ENCODE peak calls at places on chromosome 1, in four cellular contexts. Z, R, D and N are unnamed samples.

GRCh38 chr1:172266528-172267174 is 153.8 kb upstream of the C1orf105 start:
- DNase-seq in Z (peak; percentile 79), R (peak; percentile 36), D (no peak), N (no peak)

GRCh38 chr1:205449750-205450443 is 5.9 kb downstream of the BLACAT1 start:
- DNase-seq in Z (peak; percentile 97), R (peak; percentile 98), D (no peak), N (peak; percentile 95)

GRCh38 chr1:204326891-204327290 is 32.8 kb downstream of the PLEKHA6 start:
- DNase-seq in Z (no peak), R (no peak), D (no peak), N (no peak)

GRCh38 chr1:237619553-237619952 is 271.2 kb downstream of the ZP4 start:
- DNase-seq in Z (no peak), R (no peak), D (no peak), N (no peak)

GRCh38 chr1:223628233-223628632 is 37.3 kb downstream of the CAPN8 start:
- DNase-seq in Z (peak; percentile 37), R (no peak), D (no peak), N (no peak)

GRCh38 chr1:110634455-110635281 is 28.5 kb upstream of the KCNA2 start:
- DNase-seq in Z (peak; percentile 49), R (peak; percentile 87), D (no peak), N (peak; percentile 48)

GRCh38 chr1:110390692-110391232 is at the start of gene SLC16A4:
- DNase-seq in Z (no peak), R (peak; percentile 80), D (peak; percentile 57), N (no peak)

GRCh38 chr1:155184835-155185782 is 11.5 kb downstream of the TRIM46 start:
- DNase-seq in Z (no peak), R (no peak), D (no peak), N (peak; percentile 56)

GRCh38 chr1:241985787-241986186 is 13.1 kb downstream of the MAP1LC3C start:
- DNase-seq in Z (peak; percentile 79), R (peak; percentile 40), D (peak; percentile 31), N (no peak)

GRCh38 chr1:54239041-54239410 is 39.1 kb downstream of the MRPL37 start:
- DNase-seq in Z (no peak), R (no peak), D (no peak), N (no peak)

GRCh38 chr1:90558754-90559378 is 158.2 kb downstream of the BARHL2 start:
- DNase-seq in Z (no peak), R (no peak), D (no peak), N (peak; percentile 51)

GRCh38 chr1:36324322-36324802 is 917 bp upstream of the EVA1B start:
- DNase-seq in Z (no peak), R (no peak), D (no peak), N (no peak)

GRCh38 chr1:24459551-24460266 is 42.9 kb upstream of the RCAN3 start:
- DNase-seq in Z (no peak), R (no peak), D (no peak), N (no peak)

GRCh38 chr1:154689063-154689462 is 81.1 kb upstream of the ADAR start:
- DNase-seq in Z (no peak), R (no peak), D (no peak), N (no peak)

GRCh38 chr1:228005511-228006033 is 1.2 kb upstream of the WNT3A start:
- DNase-seq in Z (peak; percentile 21), R (no peak), D (no peak), N (no peak)

GRCh38 chr1:228006793-228007053 is at the start of gene WNT3A:
- DNase-seq in Z (no peak), R (no peak), D (no peak), N (no peak)

GRCh38 chr1:228007054-228007800 is 429 bp downstream of the WNT3A start:
- DNase-seq in Z (no peak), R (peak; percentile 20), D (no peak), N (no peak)

GRCh38 chr1:228004887-228005462 is 1.8 kb upstream of the WNT3A start:
- DNase-seq in Z (no peak), R (no peak), D (no peak), N (no peak)

GRCh38 chr1:228006034-228006792 is 585 bp upstream of the WNT3A start:
- DNase-seq in Z (no peak), R (no peak), D (no peak), N (no peak)
- TF ChIP-seq EZH2 in Z (peak; percentile 46), R (peak; percentile 42), D (peak; percentile 70), N (no peak)

GRCh38 chr1:88684482-88685238 is 587 bp downstream of the PKN2 start:
- DNase-seq in Z (peak; percentile 59), R (peak; percentile 62), D (peak; percentile 78), N (peak; percentile 72)
- TF ChIP-seq CTCF in Z (peak; percentile 27), R (no peak), D (no peak), N (no peak)

GRCh38 chr1:213179784-213180183 is 128.7 kb downstream of the RPS6KC1 start:
- DNase-seq in Z (peak; percentile 29), R (no peak), D (no peak), N (no peak)

GRCh38 chr1:213183036-213183672 is 132.1 kb downstream of the RPS6KC1 start:
- DNase-seq in Z (no peak), R (no peak), D (no peak), N (no peak)

GRCh38 chr1:213186168-213186567 is 135.1 kb downstream of the RPS6KC1 start:
- DNase-seq in Z (no peak), R (no peak), D (no peak), N (no peak)

GRCh38 chr1:213176341-213176740 is 125.3 kb downstream of the RPS6KC1 start:
- DNase-seq in Z (no peak), R (no peak), D (peak; percentile 12), N (no peak)

GRCh38 chr1:213180833-213181232 is 129.8 kb downstream of the RPS6KC1 start:
- DNase-seq in Z (no peak), R (no peak), D (no peak), N (no peak)
- TF ChIP-seq EZH2 in Z (no peak), R (no peak), D (no peak), N (no peak)

DNA sequence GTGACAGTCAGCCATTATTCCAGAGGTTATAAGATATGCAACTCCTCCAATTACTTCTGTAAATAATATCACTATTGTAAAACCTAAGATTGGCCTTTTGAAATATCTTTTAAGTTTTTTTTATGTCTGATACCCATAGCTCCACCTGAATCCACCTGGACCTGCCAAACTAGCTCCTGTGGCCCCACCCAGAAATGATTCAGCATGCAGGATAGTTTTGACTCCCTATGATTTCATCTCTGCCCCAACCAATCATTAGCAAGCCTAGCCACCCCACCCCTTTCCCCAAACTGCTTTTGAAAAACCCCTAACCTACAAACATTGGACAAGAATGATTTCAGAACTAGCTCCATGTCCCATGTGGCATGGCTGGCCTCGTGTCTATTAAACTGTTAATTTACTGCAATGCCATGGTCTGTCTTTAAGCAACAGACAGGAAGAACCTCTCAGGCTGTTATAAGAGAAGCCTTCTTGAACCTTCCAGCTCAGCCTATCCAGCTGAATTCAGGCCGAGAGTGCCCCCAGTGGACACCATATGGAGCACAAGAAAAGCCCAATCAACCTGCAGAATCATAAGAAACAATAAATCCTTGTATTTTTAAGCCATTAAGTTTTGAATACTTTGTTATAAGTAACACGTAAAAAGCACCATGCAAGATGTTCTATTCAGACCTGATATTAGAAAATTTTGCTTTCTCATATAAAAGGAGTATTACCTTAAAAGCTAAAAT is 263.0 kb upstream of the ZRANB2 start:
- DNase-seq in Z (peak; percentile 39), R (peak; percentile 12), D (no peak), N (no peak)
- TF ChIP-seq CTCF in Z (peak; percentile 47), R (peak; percentile 29), D (peak; percentile 7), N (no peak)

DNA sequence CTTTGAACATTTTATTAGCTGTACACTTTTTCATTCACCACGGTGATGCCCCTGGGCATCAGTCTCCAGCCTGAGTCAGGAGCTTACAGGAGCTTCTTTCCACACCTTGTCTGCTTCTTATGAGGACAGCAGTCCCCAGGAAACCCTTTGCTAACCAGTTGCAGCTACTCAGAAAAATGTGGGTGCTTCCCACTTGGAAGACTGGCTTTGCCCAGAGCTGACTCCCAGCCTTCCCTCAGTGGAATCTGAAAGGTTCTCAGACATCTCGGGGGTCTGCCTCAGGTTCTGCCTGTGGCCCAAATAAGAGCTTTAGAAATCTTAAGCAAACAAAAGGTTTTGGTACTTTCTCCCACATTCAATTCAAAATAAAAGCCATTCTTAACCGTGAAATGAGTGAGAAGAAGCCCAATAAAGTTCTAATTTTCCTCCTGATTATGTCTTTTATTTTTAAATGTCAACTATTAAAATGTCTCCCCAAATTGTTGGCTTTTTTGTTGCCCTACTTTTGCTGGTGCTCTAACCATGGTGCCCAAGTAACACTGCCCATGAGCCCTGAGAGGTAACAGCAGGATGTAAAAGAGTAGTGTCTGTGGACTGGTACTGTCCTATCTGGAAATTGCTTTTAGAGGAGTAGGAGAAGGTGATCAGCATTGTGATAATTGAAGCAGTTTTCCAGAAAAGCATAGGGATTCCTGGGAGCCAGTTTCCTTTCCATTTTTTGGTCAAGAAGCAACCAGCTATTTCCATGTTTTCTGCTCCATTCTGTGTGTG is 5.6 kb downstream of the C1orf53 start:
- DNase-seq in Z (no peak), R (no peak), D (no peak), N (no peak)
- TF ChIP-seq EZH2 in Z (no peak), R (no peak), D (no peak), N (no peak)

GRCh38 chr1:227764019-227764391 is 28.8 kb downstream of the SNAP47 start:
- DNase-seq in Z (peak; percentile 96), R (peak; percentile 68), D (no peak), N (peak; percentile 97)
- TF ChIP-seq CTCF in Z (no peak), R (no peak), D (no peak), N (no peak)

DNA sequence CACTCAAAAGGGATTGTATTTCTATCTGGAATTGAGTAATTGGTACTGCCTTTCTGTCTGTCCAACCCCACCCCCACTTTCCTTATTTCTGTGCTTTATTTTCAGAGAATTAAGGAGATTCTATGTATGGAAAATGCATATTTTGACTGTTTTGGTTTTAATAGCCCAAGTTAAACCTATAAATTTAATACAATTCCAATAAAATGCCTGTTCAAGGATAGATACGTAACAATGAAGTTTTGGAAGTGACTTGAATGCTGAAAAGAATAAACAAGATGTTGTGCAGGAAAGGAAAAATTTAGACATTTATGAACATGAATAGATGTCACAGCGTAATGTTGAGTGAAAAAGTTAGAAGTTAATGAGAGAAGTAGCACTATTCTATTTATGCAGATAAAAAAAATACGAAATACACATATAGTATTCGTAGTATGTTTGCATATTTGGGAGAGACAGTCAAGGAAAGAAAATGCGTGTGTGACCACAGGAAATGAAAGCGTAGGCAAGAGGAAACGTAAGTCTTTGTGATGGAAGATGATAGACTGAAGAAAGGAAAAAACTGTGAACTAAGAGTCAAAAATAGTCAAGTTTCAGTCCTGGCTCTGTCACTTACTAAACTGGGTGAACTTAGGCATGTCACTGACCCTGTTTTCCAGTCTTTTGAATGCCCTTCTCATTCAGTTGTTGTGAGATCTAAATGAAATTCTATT is 62.1 kb downstream of the MEF2D start:
- DNase-seq in Z (no peak), R (no peak), D (no peak), N (peak; percentile 6)
- TF ChIP-seq EZH2 in Z (no peak), R (no peak), D (no peak), N (no peak)

GRCh38 chr1:5637171-5637570 is 355.1 kb downstream of the NPHP4 start:
- DNase-seq in Z (peak; percentile 60), R (no peak), D (no peak), N (no peak)
- TF ChIP-seq CTCF in Z (peak; percentile 71), R (peak; percentile 78), D (no peak), N (peak; percentile 42)

DNA sequence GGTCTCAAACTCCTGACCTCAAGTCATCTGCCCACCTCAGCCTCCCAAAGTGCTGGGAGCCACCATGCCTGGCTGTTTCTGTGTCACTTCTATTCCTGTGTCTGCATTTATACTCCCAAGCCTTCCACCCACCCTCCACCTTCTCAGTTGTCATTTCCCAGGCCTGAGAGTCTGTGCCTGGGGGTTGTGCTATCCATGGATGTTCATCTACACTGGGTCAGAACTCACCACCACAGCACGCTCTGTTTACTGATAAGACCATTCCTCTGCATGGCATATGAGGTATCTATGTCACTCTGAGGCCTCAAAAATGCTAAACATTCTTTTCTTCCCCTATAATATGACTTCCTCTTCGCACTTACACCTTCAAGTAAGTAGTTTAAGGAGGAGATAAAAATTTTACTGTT is 6.1 kb downstream of the NENF start:
- DNase-seq in Z (no peak), R (no peak), D (no peak), N (no peak)
- TF ChIP-seq EZH2 in Z (no peak), R (no peak), D (no peak), N (no peak)